ENCODE peak calls at places on chromosomes 6 and 20, in four cellular contexts. One of them, this sample, is unnamed.

GRCh38 chr6:170455335-170455979 is 97.7 kb downstream of the PSMB1 start:
- DNase-seq in lower leg skin: peak
- DNase-seq in IMR-90: no peak
- DNase-seq in adrenal gland: no peak
- DNase-seq in this sample: no peak

GRCh38 chr6:157556671-157557430 is 175.9 kb downstream of the ZDHHC14 start:
- DNase-seq in lower leg skin: peak
- DNase-seq in IMR-90: no peak
- DNase-seq in adrenal gland: no peak
- DNase-seq in this sample: no peak

GRCh38 chr6:159691963-159692287 is 1.1 kb downstream of the SOD2 start:
- DNase-seq in lower leg skin: peak
- DNase-seq in IMR-90: no peak
- DNase-seq in adrenal gland: no peak
- DNase-seq in this sample: no peak

GRCh38 chr6:146753306-146753705 is 154.5 kb downstream of the ADGB start:
- DNase-seq in lower leg skin: no peak
- DNase-seq in IMR-90: no peak
- DNase-seq in adrenal gland: no peak
- DNase-seq in this sample: no peak

GRCh38 chr20:2357114-2357513 is 23.6 kb upstream of the TGM6 start:
- DNase-seq in lower leg skin: peak
- DNase-seq in IMR-90: no peak
- DNase-seq in adrenal gland: no peak
- DNase-seq in this sample: no peak

GRCh38 chr6:111841822-111842221 is 31.4 kb downstream of the FYN start:
- DNase-seq in lower leg skin: no peak
- DNase-seq in IMR-90: peak
- DNase-seq in adrenal gland: no peak
- DNase-seq in this sample: no peak

GRCh38 chr20:13741879-13742278 is 42.8 kb downstream of the ESF1 start:
- DNase-seq in lower leg skin: no peak
- DNase-seq in IMR-90: no peak
- DNase-seq in adrenal gland: no peak
- DNase-seq in this sample: no peak

GRCh38 chr20:5722927-5723326 is 27.3 kb upstream of the SHLD1 start:
- DNase-seq in lower leg skin: no peak
- DNase-seq in IMR-90: no peak
- DNase-seq in adrenal gland: no peak
- DNase-seq in this sample: no peak

GRCh38 chr20:1853472-1853871 is 41.7 kb upstream of the SIRPA start:
- DNase-seq in lower leg skin: no peak
- DNase-seq in IMR-90: no peak
- DNase-seq in adrenal gland: no peak
- DNase-seq in this sample: no peak

GRCh38 chr20:51628533-51629398 is 86.2 kb upstream of the NFATC2 start:
- DNase-seq in lower leg skin: no peak
- DNase-seq in IMR-90: peak
- DNase-seq in adrenal gland: no peak
- DNase-seq in this sample: no peak

GRCh38 chr20:17615645-17616479 is 46.0 kb downstream of the DSTN start:
- DNase-seq in lower leg skin: peak
- DNase-seq in IMR-90: no peak
- DNase-seq in adrenal gland: no peak
- DNase-seq in this sample: no peak

GRCh38 chr6:161010418-161010817 is 18.8 kb downstream of the MAP3K4 start:
- DNase-seq in lower leg skin: no peak
- DNase-seq in IMR-90: peak
- DNase-seq in adrenal gland: no peak
- DNase-seq in this sample: no peak

GRCh38 chr6:154719433-154719832 is 13.8 kb upstream of the SCAF8 start:
- DNase-seq in lower leg skin: no peak
- DNase-seq in IMR-90: no peak
- DNase-seq in adrenal gland: no peak
- DNase-seq in this sample: no peak

GRCh38 chr20:50834599-50835005 is 39.7 kb downstream of the BCAS4 start:
- DNase-seq in lower leg skin: no peak
- DNase-seq in IMR-90: peak
- DNase-seq in adrenal gland: no peak
- DNase-seq in this sample: no peak

GRCh38 chr20:18005990-18006364 is 37.2 kb downstream of the MGME1 start:
- DNase-seq in lower leg skin: no peak
- DNase-seq in IMR-90: no peak
- DNase-seq in adrenal gland: no peak
- DNase-seq in this sample: no peak

GRCh38 chr20:59004763-59005522 is 2.1 kb downstream of the CTSZ start:
- DNase-seq in lower leg skin: peak
- DNase-seq in IMR-90: no peak
- DNase-seq in adrenal gland: peak
- DNase-seq in this sample: no peak

GRCh38 chr6:159788276-159788675 is 1.1 kb downstream of the TCP1 start:
- DNase-seq in lower leg skin: no peak
- DNase-seq in IMR-90: no peak
- DNase-seq in adrenal gland: no peak
- DNase-seq in this sample: no peak

GRCh38 chr20:22584630-22584921 is 204 bp upstream of the FOXA2 start:
- DNase-seq in lower leg skin: no peak
- DNase-seq in IMR-90: no peak
- DNase-seq in adrenal gland: no peak
- DNase-seq in this sample: no peak

GRCh38 chr20:34703573-34704176 is 469 bp upstream of the TP53INP2 start:
- DNase-seq in lower leg skin: peak
- DNase-seq in IMR-90: peak
- DNase-seq in adrenal gland: no peak
- DNase-seq in this sample: no peak

GRCh38 chr6:157841211-157841840 is 18.3 kb downstream of the SNX9 start:
- DNase-seq in lower leg skin: no peak
- DNase-seq in IMR-90: no peak
- DNase-seq in adrenal gland: peak
- DNase-seq in this sample: no peak

GRCh38 chr6:99736302-99736701 is 129.7 kb downstream of the PRDM13 start:
- DNase-seq in lower leg skin: no peak
- DNase-seq in IMR-90: no peak
- DNase-seq in adrenal gland: no peak
- DNase-seq in this sample: no peak

GRCh38 chr20:61733216-61733615 is 332.5 kb downstream of the TAF4 start:
- DNase-seq in lower leg skin: no peak
- DNase-seq in IMR-90: no peak
- DNase-seq in adrenal gland: no peak
- DNase-seq in this sample: no peak

GRCh38 chr6:115969207-115969929 is 91.3 kb downstream of the FRK start:
- DNase-seq in lower leg skin: no peak
- DNase-seq in IMR-90: no peak
- DNase-seq in adrenal gland: no peak
- DNase-seq in this sample: no peak
- TF ChIP-seq CTCF in lower leg skin: no peak
- TF ChIP-seq CTCF in IMR-90: no peak
- TF ChIP-seq CTCF in adrenal gland: no peak
- TF ChIP-seq CTCF in this sample: no peak

DNA sequence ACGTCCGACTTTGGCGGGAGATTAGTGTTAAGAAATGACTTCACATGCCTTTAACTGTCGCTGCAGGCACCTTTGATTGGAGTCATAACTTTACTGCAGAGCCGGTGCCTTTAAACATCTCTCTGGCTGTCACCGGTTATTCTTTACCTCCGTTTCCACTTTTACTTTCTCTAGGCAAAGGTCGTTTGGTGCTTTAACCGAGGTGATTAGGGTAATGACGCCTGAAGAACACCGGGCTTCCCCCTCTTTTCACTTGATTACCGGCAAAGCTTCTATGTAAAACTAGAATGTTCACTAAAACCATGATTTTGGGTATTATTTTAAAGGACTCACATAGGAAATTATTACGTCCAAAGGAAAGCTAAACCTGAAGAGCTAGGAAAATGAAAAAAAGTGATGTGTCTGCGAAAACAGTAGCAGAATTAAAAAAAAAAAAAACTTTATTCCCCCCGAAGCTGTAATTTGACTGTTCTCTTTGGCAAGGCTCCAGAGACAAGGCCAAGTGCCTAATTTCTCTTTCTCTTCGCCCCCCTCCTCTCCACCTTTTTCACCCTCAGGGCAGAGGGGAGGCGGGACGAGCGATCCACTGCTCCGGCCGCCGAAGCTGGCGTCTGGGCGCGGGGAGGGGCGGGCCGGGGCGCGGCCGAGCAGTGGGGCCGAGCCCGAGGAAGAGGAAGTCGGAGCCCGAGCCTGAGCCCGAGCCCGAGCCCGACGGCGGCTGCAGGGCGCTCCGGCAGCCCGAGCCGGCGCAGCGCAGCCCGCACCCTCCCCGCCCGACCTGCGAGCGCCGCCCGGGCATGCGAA is at the start of gene PLEKHG1:
- DNase-seq in lower leg skin: peak
- DNase-seq in IMR-90: no peak
- DNase-seq in adrenal gland: peak
- DNase-seq in this sample: peak
- TF ChIP-seq POLR2A in lower leg skin: no peak
- TF ChIP-seq POLR2A in IMR-90: no peak
- TF ChIP-seq POLR2A in adrenal gland: no peak
- TF ChIP-seq POLR2A in this sample: peak

GRCh38 chr6:7247179-7247456 is 65.9 kb downstream of the SSR1 start:
- DNase-seq in lower leg skin: no peak
- DNase-seq in IMR-90: no peak
- DNase-seq in adrenal gland: no peak
- DNase-seq in this sample: no peak

GRCh38 chr6:7245668-7246393 is 67.2 kb downstream of the SSR1 start:
- DNase-seq in lower leg skin: no peak
- DNase-seq in IMR-90: no peak
- DNase-seq in adrenal gland: no peak
- DNase-seq in this sample: no peak

GRCh38 chr6:7247828-7248227 is 65.2 kb downstream of the SSR1 start:
- DNase-seq in lower leg skin: no peak
- DNase-seq in IMR-90: no peak
- DNase-seq in adrenal gland: no peak
- DNase-seq in this sample: no peak

GRCh38 chr6:7249391-7249790 is 63.6 kb downstream of the SSR1 start:
- DNase-seq in lower leg skin: no peak
- DNase-seq in IMR-90: peak
- DNase-seq in adrenal gland: no peak
- DNase-seq in this sample: no peak

GRCh38 chr6:7246401-7247178 is 66.4 kb downstream of the SSR1 start:
- DNase-seq in lower leg skin: no peak
- DNase-seq in IMR-90: no peak
- DNase-seq in adrenal gland: no peak
- DNase-seq in this sample: no peak
- TF ChIP-seq CTCF in lower leg skin: no peak
- TF ChIP-seq CTCF in IMR-90: no peak
- TF ChIP-seq CTCF in adrenal gland: no peak
- TF ChIP-seq CTCF in this sample: no peak

GRCh38 chr6:45970326-45970725 is 45.3 kb downstream of the CLIC5 start:
- DNase-seq in lower leg skin: no peak
- DNase-seq in IMR-90: no peak
- DNase-seq in adrenal gland: no peak
- DNase-seq in this sample: no peak
- TF ChIP-seq POLR2A in lower leg skin: no peak
- TF ChIP-seq POLR2A in IMR-90: no peak
- TF ChIP-seq POLR2A in adrenal gland: no peak
- TF ChIP-seq POLR2A in this sample: no peak

DNA sequence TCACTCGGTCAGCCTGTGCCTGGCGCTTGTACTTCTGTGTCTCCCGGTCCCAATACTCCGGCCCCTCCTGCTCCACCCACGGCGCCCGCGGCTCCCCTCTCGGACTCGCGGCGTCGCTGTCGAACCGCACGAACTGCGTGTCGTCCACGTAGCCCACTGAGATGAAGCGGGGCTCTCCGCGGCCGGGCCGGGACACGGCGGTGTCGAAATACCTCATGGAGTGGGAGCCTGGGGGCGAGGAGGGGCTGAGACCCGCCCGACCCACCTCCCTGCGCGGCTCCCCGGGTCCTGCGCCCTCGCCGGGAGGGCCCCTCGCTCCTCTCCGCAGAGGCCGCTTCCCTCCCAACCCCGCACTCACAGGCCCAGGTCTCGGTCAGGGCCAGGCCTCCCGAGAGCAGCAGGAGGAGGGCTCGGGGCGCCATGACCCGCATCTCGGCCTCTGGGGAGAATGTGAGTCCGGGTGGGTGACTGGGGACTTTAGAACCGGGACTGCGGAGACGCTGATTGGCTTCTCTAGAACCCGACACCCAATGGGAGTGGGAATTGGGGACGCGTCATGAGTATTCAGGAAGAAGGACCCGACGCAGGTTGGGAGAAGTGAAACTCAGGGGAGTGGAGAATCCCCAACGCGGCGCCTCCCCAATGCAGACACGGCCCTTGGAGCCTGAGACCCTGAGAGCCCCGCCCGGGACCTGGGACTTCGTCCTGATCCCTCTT is at the start of gene HLA-C:
- DNase-seq in lower leg skin: peak
- DNase-seq in IMR-90: peak
- DNase-seq in adrenal gland: peak
- DNase-seq in this sample: peak
- TF ChIP-seq CTCF in lower leg skin: no peak
- TF ChIP-seq CTCF in IMR-90: peak
- TF ChIP-seq CTCF in adrenal gland: no peak
- TF ChIP-seq CTCF in this sample: no peak